ENCODE peak calls at places on chromosomes 1 and 21, in five cellular contexts. M is A549, L is RWPE2, R is cardiac muscle cell, O is GM06990. T is an unnamed sample.

GRCh38 chr1:1899266-1899966 is 8.5 kb upstream of the GNB1 start:
- DNase-seq in M (no peak), R (no peak), O (no peak), L (no peak), T (peak)

GRCh38 chr1:187408217-187409004 is 579.7 kb downstream of the PLA2G4A start:
- DNase-seq in O (no peak), R (no peak), M (no peak), L (no peak), T (peak)

GRCh38 chr1:240522122-240522822 is 89.7 kb downstream of the GREM2 start:
- DNase-seq in L (no peak), M (no peak), O (no peak), R (no peak), T (no peak)

GRCh38 chr1:201637282-201638076 is 98.6 kb downstream of the NAV1 start:
- DNase-seq in L (no peak), O (no peak), M (no peak), R (no peak), T (no peak)

GRCh38 chr1:107941123-107941522 is 23.9 kb downstream of the VAV3 start:
- DNase-seq in M (no peak), L (no peak), O (no peak), R (no peak), T (no peak)

GRCh38 chr1:220274122-220274855 is 2.0 kb upstream of the RAB3GAP2 start:
- DNase-seq in O (no peak), L (no peak), R (no peak), M (no peak), T (no peak)

GRCh38 chr1:14521602-14522001 is 76.9 kb upstream of the KAZN start:
- DNase-seq in M (no peak), L (no peak), R (no peak), O (no peak), T (peak)

GRCh38 chr1:66932291-66932690 is 7.5 kb downstream of the MIER1 start:
- DNase-seq in L (no peak), M (no peak), O (no peak), R (no peak), T (no peak)

GRCh38 chr21:42319368-42319767 is 4.2 kb upstream of the TFF3 start:
- DNase-seq in M (no peak), R (no peak), L (no peak), O (peak), T (peak)

GRCh38 chr21:36773111-36773510 is 74.2 kb downstream of the SIM2 start:
- DNase-seq in M (peak), L (peak), O (no peak), R (no peak), T (no peak)

GRCh38 chr1:243798726-243799125 is 51.3 kb downstream of the AKT3 start:
- DNase-seq in L (no peak), O (no peak), M (peak), R (no peak), T (no peak)

DNA sequence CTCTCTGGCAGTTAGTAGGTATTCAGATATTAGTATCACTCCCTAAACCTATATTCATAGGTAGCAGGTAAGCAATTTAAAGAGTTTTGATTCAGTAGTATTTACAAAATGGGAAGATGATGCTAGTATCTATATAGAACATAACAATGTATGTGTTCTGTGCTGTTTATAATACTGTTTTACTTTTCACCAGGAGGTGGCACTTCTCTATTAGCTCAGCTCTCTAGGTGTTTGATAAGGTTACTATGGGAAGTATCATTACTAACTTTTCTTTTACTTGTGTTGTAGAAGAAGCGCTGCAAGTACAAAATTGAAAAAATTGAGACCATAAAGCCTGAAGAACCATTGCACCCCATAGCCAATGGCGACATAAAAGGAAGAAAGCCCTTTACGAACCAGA is 49.4 kb upstream of the FASLG start:
- DNase-seq in L (no peak), M (peak), O (no peak), R (peak), T (peak)
- TF ChIP-seq CTCF in L (peak), M (peak), O (peak), R (peak), T (peak)

GRCh38 chr21:28233536-28234220 is 759.0 kb downstream of the LTN1 start:
- DNase-seq in R (no peak), L (no peak), M (no peak), O (no peak), T (no peak)
- H3K4me3 ChIP-seq in R (no peak), L (no peak), M (no peak), O (no peak), T (no peak)

GRCh38 chr21:21103692-21104091 is 105.5 kb downstream of the NCAM2 start:
- DNase-seq in L (no peak), R (no peak), M (no peak), O (no peak), T (no peak)

GRCh38 chr21:21102874-21103273 is 104.7 kb downstream of the NCAM2 start:
- DNase-seq in R (no peak), M (no peak), L (no peak), O (no peak), T (no peak)

GRCh38 chr21:21097425-21097824 is 99.2 kb downstream of the NCAM2 start:
- DNase-seq in M (no peak), O (no peak), R (no peak), L (no peak), T (no peak)

GRCh38 chr21:21096956-21097355 is 98.7 kb downstream of the NCAM2 start:
- DNase-seq in O (no peak), M (no peak), L (no peak), R (no peak), T (no peak)

DNA sequence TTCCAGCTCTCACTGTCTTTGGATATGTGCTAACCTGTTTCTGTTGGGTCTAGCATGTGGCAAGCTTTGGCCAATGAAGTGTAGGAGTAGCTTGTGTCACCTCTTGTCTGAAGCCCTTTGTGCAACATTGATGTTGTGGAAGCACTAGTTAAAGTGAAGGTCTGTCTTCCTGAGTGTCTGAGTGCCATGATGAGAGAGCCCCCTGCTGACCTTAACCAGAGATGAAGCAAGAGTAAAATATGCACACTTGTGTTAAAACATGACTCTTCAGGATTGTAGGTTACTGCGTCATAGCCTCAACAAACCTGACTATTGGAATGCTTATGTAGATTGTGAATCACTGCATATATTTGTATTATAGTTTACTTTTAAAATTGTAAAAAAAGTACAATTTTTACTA is 103.7 kb downstream of the NCAM2 start:
- DNase-seq in L (no peak), O (no peak), M (no peak), R (peak), T (peak)
- TF ChIP-seq CTCF in L (no peak), O (no peak), M (no peak), R (peak), T (no peak)

DNA sequence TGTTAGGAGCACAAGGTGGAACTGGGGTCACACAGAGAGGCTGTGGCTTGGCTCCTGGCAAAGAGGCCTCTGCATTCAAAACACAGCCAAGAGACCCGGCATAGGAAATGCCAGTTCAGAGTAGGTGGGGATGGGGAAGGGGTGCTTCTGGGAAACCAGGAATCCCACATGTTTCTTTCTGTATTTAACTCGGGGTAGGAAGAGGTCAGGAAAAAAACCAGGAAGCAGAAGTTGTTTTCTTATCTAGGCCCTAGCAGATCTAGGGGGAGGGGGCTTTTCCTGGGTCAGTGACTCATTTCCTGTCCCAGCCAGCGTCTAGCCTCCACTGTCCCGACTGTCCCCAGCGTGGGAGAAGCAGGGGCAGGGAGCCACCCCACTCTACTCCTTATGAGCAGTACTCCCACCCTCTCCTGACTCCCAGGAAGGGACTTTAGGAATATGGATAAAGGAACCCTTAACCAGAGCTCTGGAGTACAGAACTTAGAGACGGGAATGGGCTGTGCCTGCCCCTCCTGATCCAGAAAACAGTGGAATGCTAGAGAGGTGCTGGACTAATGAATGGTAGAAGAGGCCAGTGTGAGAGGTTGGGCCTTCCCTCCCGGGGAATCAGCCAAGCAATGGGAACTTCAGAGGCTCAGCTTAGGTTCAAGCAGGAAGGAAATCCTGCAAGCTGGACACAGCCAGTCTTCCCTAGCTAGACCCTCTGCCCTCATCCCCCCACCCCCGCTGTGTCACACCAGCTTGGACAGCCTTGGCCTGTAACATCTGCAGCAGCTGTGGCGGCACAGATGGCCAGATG is 5.7 kb downstream of the FHL3 start:
- DNase-seq in L (no peak), M (peak), O (no peak), R (no peak), T (no peak)
- H3K4me3 ChIP-seq in L (no peak), M (no peak), O (no peak), R (no peak), T (no peak)

GRCh38 chr1:157992813-157993178 is 649 bp upstream of the KIRREL1 start:
- DNase-seq in M (peak), L (no peak), R (peak), O (no peak), T (no peak)

GRCh38 chr1:157993179-157994080 is at the start of gene KIRREL1:
- DNase-seq in M (peak), L (no peak), R (peak), O (no peak), T (no peak)

GRCh38 chr1:157994704-157995540 is 1.5 kb downstream of the KIRREL1 start:
- DNase-seq in R (no peak), O (no peak), L (no peak), M (no peak), T (no peak)

GRCh38 chr1:157995575-157996169 is 2.2 kb downstream of the KIRREL1 start:
- DNase-seq in R (no peak), L (no peak), M (no peak), O (no peak), T (no peak)

GRCh38 chr1:157994081-157994581 is 686 bp downstream of the KIRREL1 start:
- DNase-seq in R (peak), L (no peak), O (no peak), M (no peak), T (no peak)
- TF ChIP-seq CTCF in R (peak), L (no peak), O (no peak), M (no peak), T (no peak)

GRCh38 chr1:94329986-94330385 is 88.2 kb upstream of the ABCD3 start:
- DNase-seq in L (no peak), O (no peak), M (peak), R (no peak), T (peak)
- H3K4me3 ChIP-seq in L (no peak), O (no peak), M (no peak), R (no peak), T (no peak)

GRCh38 chr1:233391338-233391737 is 63.8 kb downstream of the MAP3K21 start:
- DNase-seq in L (no peak), O (no peak), R (no peak), M (no peak), T (no peak)
- TF ChIP-seq CTCF in L (no peak), O (no peak), R (no peak), M (no peak), T (no peak)

T was measured in GM12865.